ENCODE peak calls at places on chromosome 5, in nine cellular contexts. P, V, E, Y, D, Z, W, I and N are unnamed samples.

GRCh38 chr5:74801197-74801596 is 34.1 kb downstream of the NSA2 start:
- DNase-seq in P (no peak), V (no peak), E (no peak), Y (no peak), D (no peak), Z (no peak), W (no peak), I (no peak), N (no peak)

GRCh38 chr5:95720094-95720793 is 10.9 kb upstream of the RHOBTB3 start:
- DNase-seq in P (no peak), V (no peak), E (no peak), Y (no peak), D (no peak), Z (no peak), W (peak; percentile 70), I (no peak), N (no peak)

GRCh38 chr5:128536229-128536860 is 1.7 kb downstream of the FBN2 start:
- DNase-seq in P (peak; percentile 66), V (no peak), E (peak; percentile 52), Y (no peak), D (no peak), Z (no peak), W (no peak), I (no peak), N (no peak)

GRCh38 chr5:179224741-179225140 is 120.5 kb downstream of the ADAMTS2 start:
- DNase-seq in P (no peak), V (peak; percentile 17), E (no peak), Y (no peak), D (no peak), Z (no peak), W (no peak), I (no peak), N (no peak)

GRCh38 chr5:2872676-2873075 is 121.2 kb upstream of the IRX2 start:
- DNase-seq in P (peak; percentile 27), V (no peak), E (no peak), Y (no peak), D (no peak), Z (no peak), W (no peak), I (no peak), N (no peak)

GRCh38 chr5:151745071-151745705 is 13.2 kb downstream of the ATOX1 start:
- DNase-seq in P (no peak), V (peak; percentile 81), E (no peak), Y (no peak), D (peak; percentile 3), Z (no peak), W (peak; percentile 87), I (no peak), N (peak; percentile 98)

GRCh38 chr5:150404121-150404990 is 8.4 kb downstream of the CD74 start:
- DNase-seq in P (no peak), V (no peak), E (no peak), Y (no peak), D (no peak), Z (no peak), W (no peak), I (no peak), N (no peak)

GRCh38 chr5:81948349-81948748 is 23.5 kb upstream of the ATG10 start:
- DNase-seq in P (no peak), V (no peak), E (no peak), Y (no peak), D (no peak), Z (no peak), W (peak; percentile 54), I (no peak), N (no peak)

GRCh38 chr5:24232929-24233328 is 411.8 kb downstream of the CDH10 start:
- DNase-seq in P (no peak), V (no peak), E (no peak), Y (no peak), D (no peak), Z (no peak), W (no peak), I (no peak), N (no peak)

GRCh38 chr5:17024686-17025180 is 88.6 kb upstream of the MYO10 start:
- DNase-seq in P (no peak), V (no peak), E (no peak), Y (no peak), D (no peak), Z (no peak), W (peak; percentile 45), I (peak; percentile 39), N (peak; percentile 93)

GRCh38 chr5:141476132-141476909 is 555 bp downstream of the PCDHGC3 start:
- DNase-seq in P (peak; percentile 69), V (peak; percentile 65), E (no peak), Y (no peak), D (no peak), Z (peak; percentile 37), W (peak; percentile 75), I (peak; percentile 16), N (peak; percentile 71)

GRCh38 chr5:150059623-150060022 is 26.7 kb downstream of the CSF1R start:
- DNase-seq in P (no peak), V (no peak), E (no peak), Y (no peak), D (no peak), Z (no peak), W (no peak), I (no peak), N (no peak)

GRCh38 chr5:116544542-116545241 is 29.9 kb downstream of the SEMA6A start:
- DNase-seq in P (no peak), V (no peak), E (no peak), Y (no peak), D (no peak), Z (peak; percentile 24), W (no peak), I (no peak), N (no peak)

GRCh38 chr5:142366007-142366406 is 41.2 kb upstream of the SPRY4 start:
- DNase-seq in P (no peak), V (no peak), E (no peak), Y (no peak), D (no peak), Z (no peak), W (no peak), I (no peak), N (no peak)

GRCh38 chr5:108700928-108701327 is 46.8 kb upstream of the FER start:
- DNase-seq in P (no peak), V (no peak), E (no peak), Y (no peak), D (no peak), Z (no peak), W (no peak), I (no peak), N (no peak)

GRCh38 chr5:88489433-88489832 is 220.8 kb upstream of the TMEM161B start:
- DNase-seq in P (no peak), V (no peak), E (no peak), Y (no peak), D (no peak), Z (no peak), W (no peak), I (no peak), N (no peak)

GRCh38 chr5:159022178-159022556 is 77.5 kb downstream of the EBF1 start:
- DNase-seq in P (peak; percentile 62), V (no peak), E (no peak), Y (no peak), D (no peak), Z (no peak), W (peak; percentile 92), I (no peak), N (peak; percentile 39)

GRCh38 chr5:149747141-149747832 is 17.2 kb downstream of the PPARGC1B start:
- DNase-seq in P (no peak), V (no peak), E (no peak), Y (no peak), D (no peak), Z (no peak), W (no peak), I (no peak), N (peak; percentile 62)

GRCh38 chr5:38846379-38846967 is 661 bp downstream of the OSMR start:
- DNase-seq in P (no peak), V (no peak), E (no peak), Y (no peak), D (no peak), Z (no peak), W (peak; percentile 34), I (no peak), N (peak; percentile 10)

GRCh38 chr5:64165500-64166200 is at the start of gene RNF180:
- DNase-seq in P (peak; percentile 82), V (peak; percentile 45), E (peak; percentile 39), Y (no peak), D (no peak), Z (peak; percentile 75), W (peak; percentile 16), I (peak; percentile 58), N (peak; percentile 59)

GRCh38 chr5:110063640-110064592 is 374.2 kb downstream of the MAN2A1 start:
- DNase-seq in P (no peak), V (no peak), E (no peak), Y (no peak), D (no peak), Z (no peak), W (peak; percentile 24), I (no peak), N (no peak)

GRCh38 chr5:97979740-97980139 is 793.7 kb upstream of the RGMB start:
- DNase-seq in P (no peak), V (no peak), E (no peak), Y (no peak), D (no peak), Z (peak; percentile 27), W (peak; percentile 58), I (no peak), N (no peak)

GRCh38 chr5:107538331-107539162 is 132.2 kb downstream of the EFNA5 start:
- DNase-seq in P (no peak), V (no peak), E (no peak), Y (no peak), D (no peak), Z (no peak), W (no peak), I (no peak), N (no peak)

GRCh38 chr5:17743580-17744435 is 109.5 kb downstream of the TAF11L14 start:
- DNase-seq in P (no peak), V (no peak), E (no peak), Y (no peak), D (no peak), Z (no peak), W (peak; percentile 7), I (no peak), N (peak; percentile 62)

GRCh38 chr5:137751869-137752491 is 2.2 kb downstream of the HNRNPA0 start:
- DNase-seq in P (no peak), V (no peak), E (peak; percentile 45), Y (no peak), D (no peak), Z (no peak), W (peak; percentile 89), I (peak; percentile 39), N (peak; percentile 21)

GRCh38 chr5:173320259-173320658 is 8.0 kb downstream of the STC2 start:
- DNase-seq in P (no peak), V (no peak), E (no peak), Y (no peak), D (no peak), Z (no peak), W (peak; percentile 49), I (no peak), N (no peak)

GRCh38 chr5:96050273-96050880 is 88.7 kb upstream of the ELL2 start:
- DNase-seq in P (no peak), V (no peak), E (no peak), Y (no peak), D (no peak), Z (no peak), W (no peak), I (no peak), N (peak; percentile 53)

GRCh38 chr5:77073667-77074066 is 13.4 kb downstream of the ZBED3 start:
- DNase-seq in P (no peak), V (no peak), E (no peak), Y (no peak), D (no peak), Z (no peak), W (no peak), I (no peak), N (no peak)

GRCh38 chr5:60700347-60700815 is 415 bp upstream of the DEPDC1B start:
- DNase-seq in P (no peak), V (no peak), E (no peak), Y (peak; percentile 0), D (no peak), Z (no peak), W (peak; percentile 11), I (peak; percentile 24), N (peak; percentile 24)